ENCODE peak calls at places on chromosomes 3 and 15, in four cellular contexts. One of them, this sample, is unnamed.

GRCh38 chr3:31567036-31567435 is 34.3 kb downstream of the STT3B start:
- DNase-seq in Panc1: no peak
- DNase-seq in upper lobe of right lung: no peak
- DNase-seq in mucosa of descending colon: no peak
- DNase-seq in this sample: no peak

GRCh38 chr3:126850370-126851085 is 132.4 kb upstream of the PLXNA1 start:
- DNase-seq in Panc1: no peak
- DNase-seq in upper lobe of right lung: peak
- DNase-seq in mucosa of descending colon: no peak
- DNase-seq in this sample: peak

GRCh38 chr15:45225506-45226273 is 26.3 kb upstream of the SLC28A2 start:
- DNase-seq in Panc1: no peak
- DNase-seq in upper lobe of right lung: no peak
- DNase-seq in mucosa of descending colon: no peak
- DNase-seq in this sample: no peak

GRCh38 chr3:45972534-45973402 is 22.9 kb downstream of the FYCO1 start:
- DNase-seq in Panc1: no peak
- DNase-seq in upper lobe of right lung: no peak
- DNase-seq in mucosa of descending colon: no peak
- DNase-seq in this sample: peak

GRCh38 chr15:45448516-45448915 is 70.2 kb upstream of the GATM start:
- DNase-seq in Panc1: no peak
- DNase-seq in upper lobe of right lung: no peak
- DNase-seq in mucosa of descending colon: peak
- DNase-seq in this sample: no peak

GRCh38 chr3:58532794-58533220 is 4.2 kb downstream of the ACOX2 start:
- DNase-seq in Panc1: peak
- DNase-seq in upper lobe of right lung: peak
- DNase-seq in mucosa of descending colon: peak
- DNase-seq in this sample: peak

GRCh38 chr15:95567686-95568085 is 762.8 kb upstream of the NR2F2 start:
- DNase-seq in Panc1: no peak
- DNase-seq in upper lobe of right lung: no peak
- DNase-seq in mucosa of descending colon: no peak
- DNase-seq in this sample: no peak

GRCh38 chr3:101964861-101965260 is 115.5 kb downstream of the NFKBIZ start:
- DNase-seq in Panc1: no peak
- DNase-seq in upper lobe of right lung: no peak
- DNase-seq in mucosa of descending colon: no peak
- DNase-seq in this sample: no peak

GRCh38 chr3:33658971-33659848 is 58.8 kb downstream of the CLASP2 start:
- DNase-seq in Panc1: no peak
- DNase-seq in upper lobe of right lung: peak
- DNase-seq in mucosa of descending colon: peak
- DNase-seq in this sample: peak

GRCh38 chr15:57440167-57440566 is 63.9 kb downstream of the CGNL1 start:
- DNase-seq in Panc1: no peak
- DNase-seq in upper lobe of right lung: no peak
- DNase-seq in mucosa of descending colon: no peak
- DNase-seq in this sample: no peak

GRCh38 chr15:75361989-75362641 is 6.3 kb downstream of the MAN2C1 start:
- DNase-seq in Panc1: no peak
- DNase-seq in upper lobe of right lung: no peak
- DNase-seq in mucosa of descending colon: no peak
- DNase-seq in this sample: no peak
- TF ChIP-seq CTCF in Panc1: no peak
- TF ChIP-seq CTCF in upper lobe of right lung: no peak
- TF ChIP-seq CTCF in mucosa of descending colon: no peak
- TF ChIP-seq CTCF in this sample: no peak

DNA sequence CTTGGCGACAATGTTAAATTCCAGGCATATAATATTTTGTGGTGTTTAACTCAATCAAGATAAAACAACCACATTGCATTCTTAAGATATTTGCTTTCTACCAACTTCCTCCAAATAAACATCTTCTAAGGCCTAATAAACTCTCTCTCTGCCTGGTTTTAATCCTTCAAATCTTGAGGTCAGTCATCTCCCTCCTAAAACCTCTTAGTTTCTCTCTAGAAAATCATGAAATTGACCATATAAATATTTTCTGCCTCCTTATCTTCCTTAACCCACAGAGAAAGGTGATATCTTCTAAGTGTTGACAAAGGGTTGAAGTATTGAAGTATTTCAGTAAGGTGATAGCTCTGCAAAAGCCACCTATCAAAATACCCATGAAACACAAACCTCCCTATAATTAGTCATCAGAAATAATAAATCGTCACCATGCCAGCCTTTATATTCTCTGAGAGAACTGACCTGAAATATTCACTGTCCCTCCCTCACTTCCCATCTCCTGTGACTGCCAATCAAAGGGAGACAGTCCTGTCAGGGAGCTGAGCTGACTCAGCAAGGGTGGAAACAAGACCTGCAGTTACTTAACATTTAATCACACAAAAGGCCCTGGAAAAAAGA is 1261.1 kb downstream of the ROBO1 start:
- DNase-seq in Panc1: no peak
- DNase-seq in upper lobe of right lung: no peak
- DNase-seq in mucosa of descending colon: no peak
- DNase-seq in this sample: peak
- H3K4me3 ChIP-seq in Panc1: no peak
- H3K4me3 ChIP-seq in upper lobe of right lung: no peak
- H3K4me3 ChIP-seq in mucosa of descending colon: no peak
- H3K4me3 ChIP-seq in this sample: no peak

GRCh38 chr3:172204716-172205115 is 165.3 kb downstream of the FNDC3B start:
- DNase-seq in Panc1: no peak
- DNase-seq in upper lobe of right lung: no peak
- DNase-seq in mucosa of descending colon: no peak
- DNase-seq in this sample: no peak
- TF ChIP-seq CTCF in Panc1: no peak
- TF ChIP-seq CTCF in upper lobe of right lung: no peak
- TF ChIP-seq CTCF in mucosa of descending colon: no peak
- TF ChIP-seq CTCF in this sample: no peak

DNA sequence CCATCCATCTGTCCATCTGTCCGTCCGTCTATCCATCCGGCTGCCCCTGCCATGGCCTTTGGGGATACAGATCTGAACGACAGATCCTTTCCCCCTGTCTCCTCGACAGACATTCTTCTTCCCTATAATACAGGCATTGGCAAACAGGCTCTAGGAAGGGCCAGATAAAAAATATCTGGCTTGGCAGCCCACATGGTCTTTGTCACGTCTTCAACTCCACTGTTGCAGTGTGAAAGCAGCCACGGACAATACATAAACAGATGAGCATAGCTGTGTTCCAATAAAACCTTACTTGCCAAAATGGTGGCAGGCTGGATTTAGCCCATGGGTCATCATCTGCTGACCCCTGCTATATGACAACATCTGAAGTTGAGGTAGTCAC is 128.5 kb upstream of the SMAD3 start:
- DNase-seq in Panc1: no peak
- DNase-seq in upper lobe of right lung: no peak
- DNase-seq in mucosa of descending colon: no peak
- DNase-seq in this sample: no peak
- H3K4me3 ChIP-seq in Panc1: no peak
- H3K4me3 ChIP-seq in upper lobe of right lung: peak
- H3K4me3 ChIP-seq in mucosa of descending colon: no peak
- H3K4me3 ChIP-seq in this sample: peak

GRCh38 chr3:190336516-190337189 is 14.4 kb upstream of the CLDN1 start:
- DNase-seq in Panc1: no peak
- DNase-seq in upper lobe of right lung: no peak
- DNase-seq in mucosa of descending colon: no peak
- DNase-seq in this sample: no peak

GRCh38 chr3:190340071-190340470 is 17.8 kb upstream of the CLDN1 start:
- DNase-seq in Panc1: no peak
- DNase-seq in upper lobe of right lung: no peak
- DNase-seq in mucosa of descending colon: no peak
- DNase-seq in this sample: no peak

GRCh38 chr3:190333961-190334360 is 11.7 kb upstream of the CLDN1 start:
- DNase-seq in Panc1: no peak
- DNase-seq in upper lobe of right lung: no peak
- DNase-seq in mucosa of descending colon: no peak
- DNase-seq in this sample: no peak

GRCh38 chr3:190338717-190339116 is 16.5 kb upstream of the CLDN1 start:
- DNase-seq in Panc1: no peak
- DNase-seq in upper lobe of right lung: no peak
- DNase-seq in mucosa of descending colon: no peak
- DNase-seq in this sample: no peak

DNA sequence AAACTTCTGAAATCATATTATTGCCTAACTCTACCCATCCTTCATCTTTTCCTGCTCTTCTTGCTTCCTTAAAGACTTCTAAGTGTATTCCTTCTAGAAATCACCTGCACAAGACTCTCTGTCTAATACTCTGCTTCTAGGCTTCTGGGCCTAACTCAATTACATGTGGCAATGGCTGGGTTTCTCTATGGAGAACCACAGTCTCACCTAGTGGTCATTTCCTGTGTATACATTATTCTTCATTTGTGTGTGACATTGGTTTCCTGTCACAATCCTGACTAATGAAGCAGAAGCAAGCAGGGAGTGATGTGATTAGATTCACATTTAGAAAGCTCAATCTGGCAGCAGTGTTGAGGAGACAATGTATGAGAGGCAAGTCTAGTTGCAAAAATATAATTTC is 16.9 kb upstream of the CLDN1 start:
- DNase-seq in Panc1: no peak
- DNase-seq in upper lobe of right lung: no peak
- DNase-seq in mucosa of descending colon: no peak
- DNase-seq in this sample: no peak
- TF ChIP-seq CTCF in Panc1: no peak
- TF ChIP-seq CTCF in upper lobe of right lung: no peak
- TF ChIP-seq CTCF in mucosa of descending colon: no peak
- TF ChIP-seq CTCF in this sample: peak

GRCh38 chr3:14179795-14180194 is 1.2 kb downstream of the LSM3 start:
- DNase-seq in Panc1: no peak
- DNase-seq in upper lobe of right lung: no peak
- DNase-seq in mucosa of descending colon: no peak
- DNase-seq in this sample: no peak
- H3K4me3 ChIP-seq in Panc1: peak
- H3K4me3 ChIP-seq in upper lobe of right lung: no peak
- H3K4me3 ChIP-seq in mucosa of descending colon: no peak
- H3K4me3 ChIP-seq in this sample: no peak

GRCh38 chr15:90638963-90639362 is 78.2 kb upstream of the BLM start:
- DNase-seq in Panc1: no peak
- DNase-seq in upper lobe of right lung: no peak
- DNase-seq in mucosa of descending colon: no peak
- DNase-seq in this sample: no peak
- TF ChIP-seq CTCF in Panc1: no peak
- TF ChIP-seq CTCF in upper lobe of right lung: no peak
- TF ChIP-seq CTCF in mucosa of descending colon: no peak
- TF ChIP-seq CTCF in this sample: no peak

DNA sequence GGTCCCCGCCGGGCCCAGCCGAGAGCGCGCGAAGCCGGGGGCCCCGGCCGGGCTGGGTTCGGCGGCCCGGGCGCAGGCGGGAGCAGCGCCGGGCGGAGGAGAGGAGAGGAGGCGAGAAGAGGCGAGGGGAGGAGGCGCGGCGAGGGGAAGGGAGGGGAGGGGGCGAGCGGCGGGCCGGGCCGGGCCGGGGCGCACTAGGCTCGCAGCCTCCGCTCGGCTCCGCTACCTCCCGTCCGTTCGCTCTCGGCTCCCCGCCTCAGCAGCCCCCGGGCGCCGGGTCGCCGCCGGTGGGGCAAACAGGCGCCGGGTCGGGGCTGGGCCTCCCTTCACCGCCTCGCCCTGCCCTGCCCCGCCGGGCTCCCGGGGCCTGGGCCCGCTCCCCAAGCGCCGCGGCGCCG is 335 bp downstream of the INSYN1 start:
- DNase-seq in Panc1: no peak
- DNase-seq in upper lobe of right lung: no peak
- DNase-seq in mucosa of descending colon: no peak
- DNase-seq in this sample: no peak
- H3K4me3 ChIP-seq in Panc1: peak
- H3K4me3 ChIP-seq in upper lobe of right lung: peak
- H3K4me3 ChIP-seq in mucosa of descending colon: peak
- H3K4me3 ChIP-seq in this sample: peak